ENCODE peak calls at places on chromosomes 16 and 17, in five cellular contexts. D, L, C, Q and J are unnamed samples.

GRCh38 chr17:77392376-77393273 is 251.9 kb downstream of the SEC14L1 start:
- DNase-seq in D (no peak), L (no peak), C (peak), Q (peak), J (peak)

GRCh38 chr16:70730944-70731343 is 45.1 kb upstream of the MTSS2 start:
- DNase-seq in D (no peak), L (no peak), C (no peak), Q (no peak), J (no peak)

GRCh38 chr17:81037026-81037782 is 2.3 kb downstream of the BAIAP2 start:
- DNase-seq in D (no peak), L (no peak), C (no peak), Q (no peak), J (no peak)

GRCh38 chr16:77967054-77968035 is 55.0 kb upstream of the CLEC3A start:
- DNase-seq in D (no peak), L (no peak), C (no peak), Q (no peak), J (no peak)

GRCh38 chr16:27111486-27111885 is 44.8 kb downstream of the C16orf82 start:
- DNase-seq in D (no peak), L (no peak), C (no peak), Q (no peak), J (no peak)

GRCh38 chr17:79806863-79807720 is 10.2 kb upstream of the CBX8 start:
- DNase-seq in D (no peak), L (no peak), C (no peak), Q (no peak), J (no peak)

GRCh38 chr16:81693467-81694303 is 85.4 kb upstream of the PLCG2 start:
- DNase-seq in D (peak), L (no peak), C (no peak), Q (no peak), J (no peak)

GRCh38 chr17:14211778-14212177 is 24.9 kb downstream of the CDRT15 start:
- DNase-seq in D (no peak), L (no peak), C (no peak), Q (peak), J (no peak)

GRCh38 chr16:80837421-80838263 is 33.2 kb upstream of the CDYL2 start:
- DNase-seq in D (no peak), L (no peak), C (no peak), Q (no peak), J (no peak)

GRCh38 chr17:69059458-69060205 is 1.1 kb downstream of the ABCA9 start:
- DNase-seq in D (no peak), L (no peak), C (no peak), Q (no peak), J (no peak)

GRCh38 chr17:64006361-64007088 is 8.4 kb downstream of the PRR29 start:
- DNase-seq in D (no peak), L (no peak), C (no peak), Q (peak), J (peak)

GRCh38 chr16:84158455-84158854 is 13.3 kb downstream of the DNAAF1 start:
- DNase-seq in D (no peak), L (no peak), C (no peak), Q (no peak), J (no peak)

GRCh38 chr16:14564881-14565687 is 65.0 kb downstream of the PARN start:
- DNase-seq in D (peak), L (no peak), C (no peak), Q (no peak), J (no peak)

GRCh38 chr17:6108382-6108781 is 38.2 kb downstream of the WSCD1 start:
- DNase-seq in D (no peak), L (no peak), C (no peak), Q (no peak), J (no peak)

GRCh38 chr17:42980766-42981397 is 517 bp downstream of the RUNDC1 start:
- DNase-seq in D (peak), L (peak), C (peak), Q (peak), J (peak)

GRCh38 chr17:42985225-42985624 is 4.9 kb downstream of the RUNDC1 start:
- DNase-seq in D (no peak), L (peak), C (no peak), Q (no peak), J (no peak)

GRCh38 chr17:42982266-42982665 is 1.9 kb downstream of the RUNDC1 start:
- DNase-seq in D (no peak), L (no peak), C (no peak), Q (no peak), J (no peak)

GRCh38 chr17:42980274-42980765 is at the start of gene RUNDC1:
- DNase-seq in D (peak), L (peak), C (peak), Q (peak), J (peak)

GRCh38 chr17:42984486-42984885 is 4.1 kb downstream of the RUNDC1 start:
- DNase-seq in D (no peak), L (no peak), C (no peak), Q (no peak), J (no peak)
- TF ChIP-seq RCOR1 in D (no peak), L (no peak), C (no peak), Q (no peak), J (no peak)

DNA sequence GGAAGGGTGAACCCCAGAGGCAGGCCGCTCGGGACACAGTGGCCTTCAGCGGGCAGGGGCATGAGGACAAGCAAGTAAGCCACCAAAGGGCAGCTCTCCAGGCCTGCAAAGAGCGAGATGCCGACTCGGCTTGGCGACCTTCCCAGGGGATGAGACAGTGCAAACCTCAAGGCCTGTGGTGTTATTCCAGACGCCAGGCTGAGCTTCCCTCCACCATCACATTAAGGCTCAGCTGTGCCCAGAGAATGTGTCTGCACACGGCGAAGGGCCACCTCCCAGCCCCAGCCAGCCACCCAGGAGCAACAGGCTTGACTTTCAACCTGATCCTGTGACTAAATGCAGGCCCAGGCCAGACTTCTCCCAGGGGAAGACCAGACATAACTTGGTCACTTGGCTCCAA is 251.4 kb downstream of the SOX9 start:
- DNase-seq in D (peak), L (no peak), C (no peak), Q (no peak), J (no peak)
- TF ChIP-seq RCOR1 in D (no peak), L (no peak), C (no peak), Q (no peak), J (no peak)

GRCh38 chr16:2428051-2428786 is 1.0 kb upstream of the CCNF start:
- DNase-seq in D (no peak), L (no peak), C (no peak), Q (peak), J (peak)

GRCh38 chr16:2427526-2427925 is 1.7 kb upstream of the CCNF start:
- DNase-seq in D (no peak), L (no peak), C (no peak), Q (no peak), J (no peak)

GRCh38 chr16:2429771-2430663 is 770 bp downstream of the CCNF start:
- DNase-seq in D (peak), L (no peak), C (peak), Q (no peak), J (peak)

GRCh38 chr16:2429037-2429770 is at the start of gene CCNF:
- DNase-seq in D (peak), L (peak), C (peak), Q (peak), J (peak)

GRCh38 chr16:2428787-2429036 is 535 bp upstream of the CCNF start:
- DNase-seq in D (no peak), L (no peak), C (no peak), Q (no peak), J (no peak)
- TF ChIP-seq RCOR1 in D (no peak), L (no peak), C (no peak), Q (no peak), J (no peak)

GRCh38 chr16:89345663-89346150 is 128.2 kb downstream of the ZNF778 start:
- DNase-seq in D (no peak), L (no peak), C (no peak), Q (no peak), J (no peak)
- TF ChIP-seq RCOR1 in D (no peak), L (no peak), C (no peak), Q (no peak), J (no peak)

GRCh38 chr17:16282522-16282921 is 65.5 kb downstream of the PIGL start:
- DNase-seq in D (peak), L (no peak), C (no peak), Q (no peak), J (no peak)
- TF ChIP-seq RCOR1 in D (no peak), L (no peak), C (no peak), Q (no peak), J (no peak)

GRCh38 chr17:35021520-35022380 is 41.4 kb downstream of the LIG3 start:
- DNase-seq in D (no peak), L (no peak), C (no peak), Q (no peak), J (no peak)

GRCh38 chr17:35023538-35023937 is 40.0 kb downstream of the RFFL start:
- DNase-seq in D (no peak), L (no peak), C (no peak), Q (no peak), J (no peak)

GRCh38 chr17:35025541-35025940 is 38.0 kb downstream of the RFFL start:
- DNase-seq in D (no peak), L (no peak), C (no peak), Q (no peak), J (no peak)

GRCh38 chr17:35019386-35020179 is 39.3 kb downstream of the LIG3 start:
- DNase-seq in D (no peak), L (no peak), C (no peak), Q (no peak), J (no peak)

DNA sequence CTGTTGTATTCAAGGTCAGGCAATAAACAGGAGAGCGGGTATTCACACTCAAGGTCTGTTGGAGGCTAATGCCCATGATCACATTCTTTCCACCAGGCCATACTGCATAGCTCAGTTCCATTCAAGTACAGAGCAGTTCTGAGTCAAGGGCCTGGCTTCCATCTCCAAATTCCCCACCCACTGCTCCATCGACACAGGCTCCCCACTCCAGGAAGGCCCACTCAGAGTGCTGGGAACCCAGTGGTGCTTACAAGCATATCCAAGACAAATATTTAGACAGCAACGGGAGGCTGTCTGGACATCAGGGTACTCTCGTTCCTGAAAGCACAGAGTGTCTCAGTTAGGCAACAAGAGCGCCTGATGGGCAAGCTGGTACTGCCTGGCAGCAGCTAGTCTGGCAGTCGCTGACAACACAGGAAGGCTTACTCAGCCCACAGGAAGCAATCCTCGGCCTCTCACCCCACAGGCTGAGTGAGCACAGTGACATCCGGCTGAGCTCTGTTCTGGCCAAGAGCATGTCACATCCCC is 40.9 kb downstream of the RFFL start:
- DNase-seq in D (peak), L (no peak), C (peak), Q (no peak), J (no peak)
- TF ChIP-seq RCOR1 in D (peak), L (no peak), C (no peak), Q (no peak), J (no peak)

DNA sequence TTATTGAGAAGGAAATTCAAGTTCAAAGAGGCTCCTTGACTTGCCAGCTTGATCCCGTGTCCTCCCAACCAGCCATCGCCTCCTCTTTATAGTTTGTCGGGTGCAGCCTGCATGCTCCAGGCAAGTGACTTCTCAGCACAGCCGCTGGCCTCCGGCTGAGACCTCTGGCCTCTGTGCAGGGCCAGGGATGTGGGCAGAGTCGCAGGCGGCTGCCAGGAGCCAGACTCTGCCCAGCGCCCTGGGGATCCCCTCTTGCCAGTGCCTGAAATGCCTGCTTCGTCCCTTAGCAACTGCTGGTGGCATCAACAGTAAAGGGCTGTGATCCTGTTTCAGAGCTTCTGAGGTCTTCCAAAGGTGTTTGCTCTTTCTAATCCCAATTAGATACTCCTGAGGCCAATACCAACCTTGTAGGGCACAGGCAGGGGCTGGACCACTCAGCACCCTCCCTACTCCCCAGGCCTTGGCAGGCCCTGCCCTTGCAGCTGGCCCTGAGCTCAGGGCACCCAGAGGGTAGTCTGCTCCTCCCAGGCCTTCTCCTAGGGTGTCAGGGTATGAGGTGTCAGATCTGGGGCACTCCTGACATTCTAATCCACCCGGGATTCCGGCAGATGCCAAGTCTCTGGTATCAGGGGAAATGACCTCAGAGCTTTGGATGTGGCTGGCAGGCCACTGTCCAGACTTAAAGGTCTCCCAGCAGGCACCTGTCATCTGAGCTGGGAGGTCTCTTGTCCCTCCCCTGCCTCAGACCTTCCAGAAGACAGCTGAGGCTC is 68.0 kb upstream of the SIAH1 start:
- DNase-seq in D (no peak), L (no peak), C (no peak), Q (no peak), J (no peak)
- TF ChIP-seq RCOR1 in D (no peak), L (no peak), C (no peak), Q (no peak), J (no peak)